ENCODE peak calls at places on chromosomes 11 and 22, in nine cellular contexts. F is right lobe of liver, B is PC-9, A is GM12865, Y is cardiac fibroblast, G is heart left ventricle, O is brain microvascular endothelial cell, H is ovary, S is esophagus squamous epithelium. V is an unnamed sample.

GRCh38 chr22:33861216-33861875 is 58.9 kb downstream of the LARGE1 start:
- DNase-seq in F (no peak), B (no peak), A (no peak), Y (no peak), G (no peak), O (no peak), H (no peak), S (no peak), V (no peak)

GRCh38 chr22:44181033-44181911 is 547 bp downstream of the PARVG start:
- DNase-seq in F (no peak), B (no peak), A (peak; percentile 66), Y (no peak), G (peak; percentile 54), O (no peak), H (no peak), S (no peak), V (no peak)

GRCh38 chr11:114399903-114400221 is 449 bp downstream of the C11orf71 start:
- DNase-seq in F (no peak), B (peak; percentile 82), A (no peak), Y (no peak), G (no peak), O (no peak), H (no peak), S (no peak), V (peak; percentile 74)

GRCh38 chr11:94958118-94958517 is 15.2 kb downstream of the CWC15 start:
- DNase-seq in F (no peak), B (no peak), A (no peak), Y (peak; percentile 58), G (no peak), O (peak; percentile 24), H (no peak), S (no peak), V (peak; percentile 78)

GRCh38 chr22:29054251-29054767 is 7.3 kb downstream of the C22orf31 start:
- DNase-seq in F (peak; percentile 82), B (no peak), A (no peak), Y (no peak), G (no peak), O (no peak), H (no peak), S (no peak), V (no peak)

GRCh38 chr11:17741487-17741886 is 6.9 kb downstream of the KCNC1 start:
- DNase-seq in F (no peak), B (no peak), A (no peak), Y (no peak), G (peak; percentile 9), O (no peak), H (peak; percentile 10), S (no peak), V (no peak)

GRCh38 chr11:11960687-11961086 is 47.7 kb downstream of the DKK3 start:
- DNase-seq in F (no peak), B (no peak), A (peak; percentile 5), Y (peak; percentile 29), G (no peak), O (no peak), H (no peak), S (no peak), V (no peak)

GRCh38 chr22:30160926-30161546 is 80.8 kb downstream of the HORMAD2 start:
- DNase-seq in F (no peak), B (no peak), A (no peak), Y (no peak), G (no peak), O (no peak), H (no peak), S (no peak), V (no peak)

GRCh38 chr11:69703711-69704507 is at the start of gene FGF19:
- DNase-seq in F (no peak), B (peak; percentile 45), A (no peak), Y (no peak), G (no peak), O (no peak), H (no peak), S (no peak), V (no peak)

GRCh38 chr22:24510694-24511625 is 15.8 kb downstream of the UPB1 start:
- DNase-seq in F (peak; percentile 91), B (no peak), A (no peak), Y (peak; percentile 80), G (no peak), O (peak; percentile 49), H (peak; percentile 8), S (no peak), V (peak; percentile 82)

GRCh38 chr22:33400061-33400840 is 342.1 kb upstream of the SYN3 start:
- DNase-seq in F (no peak), B (no peak), A (no peak), Y (no peak), G (no peak), O (no peak), H (no peak), S (no peak), V (no peak)

DNA sequence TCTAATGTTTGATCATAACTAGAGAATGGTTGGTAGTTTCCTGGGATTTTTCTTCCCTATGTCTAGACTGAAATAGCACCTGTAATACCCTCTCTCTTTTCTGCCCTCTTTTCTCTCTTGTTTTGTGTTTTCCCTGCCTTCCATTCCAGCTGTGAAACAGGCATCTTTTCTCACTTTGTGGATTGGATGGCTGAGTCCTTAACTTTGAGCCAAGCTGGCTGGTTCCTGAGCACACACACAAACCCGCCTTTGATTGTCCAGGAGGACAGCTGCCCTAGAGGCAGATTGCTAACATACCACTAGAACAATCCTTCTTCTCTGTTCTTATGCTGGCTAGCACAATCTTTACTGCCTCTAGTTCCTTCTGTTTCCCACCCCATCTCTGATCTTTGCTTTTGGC is 17.7 kb downstream of the CTNND1 start:
- DNase-seq in F (no peak), B (peak; percentile 88), A (no peak), Y (peak; percentile 59), G (peak; percentile 58), O (peak; percentile 45), H (no peak), S (no peak), V (peak; percentile 72)
- H3K4me3 ChIP-seq in F (no peak overlapping the region), B (peak overlapping the region; percentile 50), A (no peak overlapping the region), Y (no peak overlapping the region), G (peak overlapping the region; percentile 45), O (no peak overlapping the region), H (no peak overlapping the region), S (peak overlapping the region; percentile 18), V (no peak overlapping the region)

DNA sequence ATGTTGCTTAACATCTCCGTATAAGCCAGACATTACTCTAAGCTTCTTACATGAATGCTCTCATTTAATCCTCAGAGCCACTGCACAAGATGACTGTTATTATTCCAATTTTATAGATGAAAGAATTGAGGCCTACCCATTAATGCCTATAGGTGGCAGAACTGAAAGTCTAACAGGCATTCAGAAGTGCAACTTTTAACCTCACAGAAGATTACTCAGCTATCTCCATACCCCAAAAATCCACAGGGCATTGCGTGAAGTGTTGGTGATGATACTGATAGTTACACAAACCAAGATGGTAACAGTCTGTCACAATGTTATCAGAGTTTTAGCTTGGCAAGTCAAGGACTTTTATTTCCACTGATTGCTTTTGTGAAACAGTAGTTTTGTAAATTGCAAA is 130.5 kb downstream of the ARHGAP42 start:
- DNase-seq in F (no peak), B (no peak), A (no peak), Y (no peak), G (no peak), O (no peak), H (no peak), S (no peak), V (no peak)
- TF ChIP-seq CTCF in F (no peak), B (no peak), A (no peak), Y (no peak), G (no peak), O (peak; percentile 30), H (no peak), S (no peak), V (no peak)

DNA sequence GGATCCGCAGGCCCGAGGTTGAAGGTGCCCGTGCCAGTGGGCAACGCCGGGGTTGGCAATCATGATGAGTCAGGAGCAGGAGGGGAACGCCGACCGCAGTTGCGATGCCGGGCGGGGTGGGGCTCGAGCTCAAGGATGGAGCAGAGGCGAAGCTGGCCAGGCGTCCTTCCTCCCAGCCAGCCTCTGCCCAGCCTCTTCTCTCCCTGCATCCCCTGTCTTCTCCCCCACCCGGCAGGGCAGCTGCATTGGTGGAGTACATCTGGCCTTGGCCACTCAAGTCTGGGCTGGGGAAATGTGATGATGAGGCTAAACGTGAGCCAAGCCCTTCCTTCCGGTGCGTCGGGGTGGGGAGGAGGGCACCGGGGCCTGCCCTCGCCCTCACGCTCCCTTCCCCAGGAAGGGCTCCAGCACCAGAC is 3.9 kb downstream of the IFITM10 start:
- DNase-seq in F (peak; percentile 57), B (no peak), A (no peak), Y (no peak), G (no peak), O (no peak), H (no peak), S (no peak), V (no peak)
- H3K4me3 ChIP-seq in F (no peak overlapping the region), B (no peak overlapping the region), A (no peak overlapping the region), Y (no peak overlapping the region), G (no peak overlapping the region), O (no peak overlapping the region), H (no peak overlapping the region), S (no peak overlapping the region), V (no peak overlapping the region)

GRCh38 chr11:61890536-61891330 is 612 bp downstream of the FADS3 start:
- DNase-seq in F (peak; percentile 62), B (peak; percentile 69), A (peak; percentile 22), Y (peak; percentile 86), G (peak; percentile 69), O (peak; percentile 57), H (peak; percentile 74), S (no peak), V (peak; percentile 52)
- TF ChIP-seq CTCF in F (peak; percentile 7), B (peak; percentile 32), A (no peak), Y (no peak), G (no peak), O (peak; percentile 10), H (no peak), S (no peak), V (peak; percentile 19)

GRCh38 chr11:34356130-34356529 is 1.7 kb downstream of the ABTB2 start:
- DNase-seq in F (no peak), B (no peak), A (peak; percentile 21), Y (no peak), G (no peak), O (no peak), H (no peak), S (no peak), V (no peak)

GRCh38 chr11:34356918-34357645 is 728 bp downstream of the ABTB2 start:
- DNase-seq in F (peak; percentile 83), B (no peak), A (peak; percentile 69), Y (peak; percentile 76), G (peak; percentile 77), O (peak; percentile 44), H (peak; percentile 75), S (no peak), V (peak; percentile 64)

GRCh38 chr11:34354782-34355181 is 3.0 kb downstream of the ABTB2 start:
- DNase-seq in F (no peak), B (peak; percentile 64), A (no peak), Y (peak; percentile 58), G (no peak), O (no peak), H (no peak), S (no peak), V (no peak)

GRCh38 chr11:34356576-34356917 is 1.3 kb downstream of the ABTB2 start:
- DNase-seq in F (no peak), B (peak; percentile 59), A (peak; percentile 40), Y (peak; percentile 55), G (peak; percentile 41), O (peak; percentile 39), H (peak; percentile 54), S (no peak), V (peak; percentile 44)

GRCh38 chr11:34355726-34356125 is 2.1 kb downstream of the ABTB2 start:
- DNase-seq in F (no peak), B (no peak), A (no peak), Y (no peak), G (no peak), O (no peak), H (no peak), S (no peak), V (no peak)
- H3K4me3 ChIP-seq in F (peak overlapping the region; percentile 68), B (peak overlapping the region; percentile 92), A (peak overlapping the region; percentile 65), Y (peak overlapping the region; percentile 66), G (peak overlapping the region; percentile 80), O (peak overlapping the region; percentile 67), H (no peak overlapping the region), S (peak overlapping the region; percentile 53), V (no peak overlapping the region)

V was measured in choroid plexus epithelial cell.